ENCODE peak calls at places on chromosomes 12 and 14, in four cellular contexts. One of them, this sample, is unnamed.

GRCh38 chr12:92197815-92198214 is 52.2 kb upstream of the BTG1 start:
- DNase-seq in K562: no peak
- DNase-seq in Panc1: no peak
- DNase-seq in HepG2: no peak
- DNase-seq in this sample: no peak

GRCh38 chr12:45282411-45282810 is 66.5 kb downstream of the ANO6 start:
- DNase-seq in K562: no peak
- DNase-seq in Panc1: no peak
- DNase-seq in HepG2: no peak
- DNase-seq in this sample: no peak

GRCh38 chr14:74980398-74980745 is 22.3 kb upstream of the EIF2B2 start:
- DNase-seq in K562: no peak
- DNase-seq in Panc1: no peak
- DNase-seq in HepG2: no peak
- DNase-seq in this sample: no peak

GRCh38 chr14:49464885-49465284 is 121.3 kb downstream of the RPS29 start:
- DNase-seq in K562: peak
- DNase-seq in Panc1: no peak
- DNase-seq in HepG2: peak
- DNase-seq in this sample: peak

GRCh38 chr12:51546102-51546501 is 44.9 kb upstream of the SCN8A start:
- DNase-seq in K562: no peak
- DNase-seq in Panc1: no peak
- DNase-seq in HepG2: no peak
- DNase-seq in this sample: no peak

GRCh38 chr12:120841525-120841924 is 62.6 kb downstream of the SPPL3 start:
- DNase-seq in K562: no peak
- DNase-seq in Panc1: no peak
- DNase-seq in HepG2: no peak
- DNase-seq in this sample: no peak

GRCh38 chr14:50139192-50139591 is 22.8 kb upstream of the VCPKMT start:
- DNase-seq in K562: no peak
- DNase-seq in Panc1: no peak
- DNase-seq in HepG2: no peak
- DNase-seq in this sample: no peak

GRCh38 chr12:107131832-107132616 is 38.7 kb upstream of the CRY1 start:
- DNase-seq in K562: peak
- DNase-seq in Panc1: peak
- DNase-seq in HepG2: peak
- DNase-seq in this sample: peak

GRCh38 chr12:52612431-52613290 is 5.7 kb downstream of the KRT73 start:
- DNase-seq in K562: no peak
- DNase-seq in Panc1: no peak
- DNase-seq in HepG2: no peak
- DNase-seq in this sample: no peak

GRCh38 chr14:104283197-104284106 is 145.1 kb downstream of the KIF26A start:
- DNase-seq in K562: no peak
- DNase-seq in Panc1: no peak
- DNase-seq in HepG2: no peak
- DNase-seq in this sample: no peak

GRCh38 chr14:72632727-72633126 is 261.2 kb downstream of the DPF3 start:
- DNase-seq in K562: no peak
- DNase-seq in Panc1: no peak
- DNase-seq in HepG2: no peak
- DNase-seq in this sample: no peak

GRCh38 chr14:104889374-104889755 is 24.3 kb downstream of the CEP170B start:
- DNase-seq in K562: no peak
- DNase-seq in Panc1: no peak
- DNase-seq in HepG2: no peak
- DNase-seq in this sample: no peak

GRCh38 chr12:11581179-11581755 is 68.2 kb upstream of the ETV6 start:
- DNase-seq in K562: peak
- DNase-seq in Panc1: peak
- DNase-seq in HepG2: peak
- DNase-seq in this sample: peak

GRCh38 chr12:28191690-28192089 is 1.4 kb downstream of the CCDC91 start:
- DNase-seq in K562: peak
- DNase-seq in Panc1: no peak
- DNase-seq in HepG2: no peak
- DNase-seq in this sample: no peak

GRCh38 chr14:59215353-59215752 is 26.9 kb downstream of the DAAM1 start:
- DNase-seq in K562: no peak
- DNase-seq in Panc1: no peak
- DNase-seq in HepG2: peak
- DNase-seq in this sample: no peak

GRCh38 chr12:66774921-66775320 is 96.0 kb upstream of the GRIP1 start:
- DNase-seq in K562: no peak
- DNase-seq in Panc1: no peak
- DNase-seq in HepG2: no peak
- DNase-seq in this sample: no peak

GRCh38 chr12:75820848-75821578 is 210.6 kb downstream of the PHLDA1 start:
- DNase-seq in K562: no peak
- DNase-seq in Panc1: no peak
- DNase-seq in HepG2: no peak
- DNase-seq in this sample: no peak

GRCh38 chr12:55743131-55743921 is 404 bp downstream of the GDF11 start:
- DNase-seq in K562: peak
- DNase-seq in Panc1: no peak
- DNase-seq in HepG2: no peak
- DNase-seq in this sample: no peak

GRCh38 chr12:104063712-104064030 is 660 bp upstream of the HCFC2 start:
- DNase-seq in K562: no peak
- DNase-seq in Panc1: no peak
- DNase-seq in HepG2: no peak
- DNase-seq in this sample: no peak

GRCh38 chr14:29521526-29522137 is 406.0 kb downstream of the PRKD1 start:
- DNase-seq in K562: peak
- DNase-seq in Panc1: no peak
- DNase-seq in HepG2: no peak
- DNase-seq in this sample: no peak

GRCh38 chr14:59317782-59318505 is 129.5 kb downstream of the DAAM1 start:
- DNase-seq in K562: no peak
- DNase-seq in Panc1: no peak
- DNase-seq in HepG2: no peak
- DNase-seq in this sample: no peak

GRCh38 chr14:68463299-68463698 is 329.6 kb downstream of the ZFP36L1 start:
- DNase-seq in K562: no peak
- DNase-seq in Panc1: no peak
- DNase-seq in HepG2: no peak
- DNase-seq in this sample: no peak

GRCh38 chr14:105899071-105899641 is 372.8 kb downstream of the TMEM121 start:
- DNase-seq in K562: no peak
- DNase-seq in Panc1: no peak
- DNase-seq in HepG2: no peak
- DNase-seq in this sample: no peak

GRCh38 chr12:1115471-1116242 is 124.6 kb downstream of the ERC1 start:
- DNase-seq in K562: no peak
- DNase-seq in Panc1: no peak
- DNase-seq in HepG2: no peak
- DNase-seq in this sample: peak

GRCh38 chr14:75854247-75854799 is 127.5 kb downstream of the TGFB3 start:
- DNase-seq in K562: no peak
- DNase-seq in Panc1: no peak
- DNase-seq in HepG2: no peak
- DNase-seq in this sample: no peak

GRCh38 chr14:51871846-51872245 is 11.4 kb downstream of the GNG2 start:
- DNase-seq in K562: no peak
- DNase-seq in Panc1: no peak
- DNase-seq in HepG2: no peak
- DNase-seq in this sample: no peak

GRCh38 chr14:72611956-72612500 is 281.9 kb downstream of the DPF3 start:
- DNase-seq in K562: no peak
- DNase-seq in Panc1: no peak
- DNase-seq in HepG2: no peak
- DNase-seq in this sample: no peak

GRCh38 chr12:124525455-124525854 is 42.0 kb downstream of the NCOR2 start:
- DNase-seq in K562: no peak
- DNase-seq in Panc1: no peak
- DNase-seq in HepG2: no peak
- DNase-seq in this sample: no peak

GRCh38 chr12:116687888-116688287 is 50.0 kb downstream of the SPRING1 start:
- DNase-seq in K562: peak
- DNase-seq in Panc1: no peak
- DNase-seq in HepG2: peak
- DNase-seq in this sample: peak

GRCh38 chr12:40446385-40446784 is 221.6 kb downstream of the LRRK2 start:
- DNase-seq in K562: peak
- DNase-seq in Panc1: no peak
- DNase-seq in HepG2: peak
- DNase-seq in this sample: peak

GRCh38 chr14:76710093-76711010 is 50.9 kb upstream of the VASH1 start:
- DNase-seq in K562: peak
- DNase-seq in Panc1: no peak
- DNase-seq in HepG2: peak
- DNase-seq in this sample: peak

GRCh38 chr12:52007158-52007921 is 594 bp downstream of the TAMALIN start:
- DNase-seq in K562: no peak
- DNase-seq in Panc1: no peak
- DNase-seq in HepG2: no peak
- DNase-seq in this sample: no peak

GRCh38 chr14:54784060-54784459 is 118.6 kb downstream of the GCH1 start:
- DNase-seq in K562: no peak
- DNase-seq in Panc1: no peak
- DNase-seq in HepG2: no peak
- DNase-seq in this sample: no peak

GRCh38 chr14:54783660-54784015 is 119.0 kb downstream of the GCH1 start:
- DNase-seq in K562: no peak
- DNase-seq in Panc1: no peak
- DNase-seq in HepG2: no peak
- DNase-seq in this sample: no peak

GRCh38 chr14:54784657-54785056 is 118.0 kb downstream of the GCH1 start:
- DNase-seq in K562: no peak
- DNase-seq in Panc1: no peak
- DNase-seq in HepG2: no peak
- DNase-seq in this sample: no peak

GRCh38 chr14:54781936-54782802 is 120.5 kb downstream of the GCH1 start:
- DNase-seq in K562: no peak
- DNase-seq in Panc1: no peak
- DNase-seq in HepG2: no peak
- DNase-seq in this sample: no peak

DNA sequence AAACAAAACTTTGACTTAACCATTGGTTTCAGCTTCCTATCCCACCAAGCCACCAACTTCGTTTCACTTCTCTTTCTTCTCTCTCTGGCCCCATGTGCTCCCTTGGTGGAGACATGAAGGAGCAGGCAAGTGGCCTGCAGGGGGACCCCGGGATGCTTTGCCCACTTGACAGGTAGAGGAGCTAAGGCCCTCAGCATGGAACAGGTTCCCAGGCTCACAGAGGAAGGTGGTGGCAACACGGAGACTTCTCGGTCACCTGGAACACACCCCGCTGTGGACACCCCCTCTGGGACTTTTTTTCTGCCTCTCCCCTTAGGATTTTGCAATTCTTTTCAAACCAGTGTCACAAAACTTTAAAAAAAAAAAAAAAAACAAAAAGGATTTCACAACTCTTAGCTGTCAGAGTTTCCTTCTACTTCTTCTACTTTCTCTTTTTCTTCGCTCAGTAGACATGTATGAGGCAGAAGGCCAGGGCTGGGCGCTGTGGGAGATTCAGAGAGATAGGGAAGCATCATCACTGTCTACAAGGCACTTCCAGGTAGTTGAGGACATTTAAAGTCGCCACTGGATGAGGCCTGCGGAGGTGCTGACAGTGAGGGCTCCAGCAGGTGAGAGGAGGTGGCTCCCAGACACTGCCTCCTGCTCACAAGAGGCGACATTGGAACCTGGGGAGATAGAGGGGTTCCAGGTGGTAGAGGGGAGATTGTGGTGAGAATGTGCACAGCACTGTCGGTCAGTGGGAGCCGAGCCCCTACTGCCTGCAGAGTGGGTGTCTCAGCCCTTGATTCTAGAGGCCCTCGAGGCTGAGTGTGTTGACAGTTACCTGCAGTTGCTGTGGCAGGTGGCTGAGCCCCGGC is 119.6 kb downstream of the GCH1 start:
- DNase-seq in K562: no peak
- DNase-seq in Panc1: no peak
- DNase-seq in HepG2: peak
- DNase-seq in this sample: no peak
- TF ChIP-seq TCF7L2 in K562: no peak
- TF ChIP-seq TCF7L2 in Panc1: no peak
- TF ChIP-seq TCF7L2 in HepG2: no peak
- TF ChIP-seq TCF7L2 in this sample: no peak

GRCh38 chr12:61808856-61809255 is 451.3 kb upstream of the USP15 start:
- DNase-seq in K562: no peak
- DNase-seq in Panc1: no peak
- DNase-seq in HepG2: no peak
- DNase-seq in this sample: no peak
- TF ChIP-seq TCF7L2 in K562: no peak
- TF ChIP-seq TCF7L2 in Panc1: no peak
- TF ChIP-seq TCF7L2 in HepG2: no peak
- TF ChIP-seq TCF7L2 in this sample: no peak

GRCh38 chr14:79947440-79947839 is 263.9 kb downstream of the DIO2 start:
- DNase-seq in K562: no peak
- DNase-seq in Panc1: no peak
- DNase-seq in HepG2: no peak
- DNase-seq in this sample: no peak

GRCh38 chr14:79951572-79951971 is 259.7 kb downstream of the DIO2 start:
- DNase-seq in K562: no peak
- DNase-seq in Panc1: no peak
- DNase-seq in HepG2: no peak
- DNase-seq in this sample: no peak

DNA sequence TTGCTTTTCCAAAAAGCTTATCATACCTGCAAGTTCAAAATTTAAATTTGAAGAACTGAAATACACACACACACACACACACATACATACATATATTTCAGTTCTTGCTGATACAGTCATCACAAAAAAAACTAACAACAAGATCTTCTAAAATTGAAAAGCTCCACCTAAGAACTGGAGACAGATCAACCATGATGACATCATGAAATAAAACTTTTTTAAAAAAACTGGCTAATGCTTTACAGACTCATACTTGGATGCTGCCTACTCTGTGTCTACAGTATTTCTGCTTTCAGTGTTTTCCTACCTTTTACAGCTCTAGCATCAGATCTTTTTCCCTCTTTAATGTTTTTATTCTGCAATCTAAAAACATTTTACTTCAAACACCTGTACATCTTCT is 261.4 kb downstream of the DIO2 start:
- DNase-seq in K562: no peak
- DNase-seq in Panc1: no peak
- DNase-seq in HepG2: no peak
- DNase-seq in this sample: no peak
- TF ChIP-seq TCF7L2 in K562: no peak
- TF ChIP-seq TCF7L2 in Panc1: no peak
- TF ChIP-seq TCF7L2 in HepG2: no peak
- TF ChIP-seq TCF7L2 in this sample: no peak

DNA sequence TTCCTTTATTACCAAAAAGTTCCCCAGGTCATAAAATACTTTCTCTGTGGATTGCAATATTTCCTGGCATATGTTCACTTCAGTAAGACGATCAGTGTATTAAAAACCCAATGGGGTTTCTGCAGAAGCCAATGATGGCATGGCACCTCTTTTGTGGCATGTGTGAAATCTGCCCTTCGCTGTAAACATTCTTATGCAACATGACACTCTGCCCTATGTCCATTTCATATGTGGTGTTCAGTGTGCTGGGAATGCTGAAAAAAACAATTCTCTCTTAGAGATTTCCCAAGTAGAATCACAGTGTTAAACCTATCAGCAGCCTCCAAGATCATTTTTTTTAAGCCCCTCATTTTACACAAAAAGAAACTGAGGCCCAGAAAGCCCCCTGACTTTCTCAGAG is 2.3 kb upstream of the MYBPC1 start:
- DNase-seq in K562: no peak
- DNase-seq in Panc1: no peak
- DNase-seq in HepG2: peak
- DNase-seq in this sample: no peak
- TF ChIP-seq TCF7L2 in K562: no peak
- TF ChIP-seq TCF7L2 in Panc1: no peak
- TF ChIP-seq TCF7L2 in HepG2: no peak
- TF ChIP-seq TCF7L2 in this sample: no peak